ENCODE peak calls at places on chromosomes 4 and X, in four cellular contexts. F is NB4; W is aorta; S is naive thymus-derived CD4-positive, alpha-beta T cell. B is an unnamed sample.

GRCh38 chr4:101693842-101694398 is 96.6 kb upstream of the BANK1 start:
- DNase-seq in F (no peak), W (no peak), S (no peak), B (peak; percentile 52)

GRCh38 chr4:3335385-3335784 is 42.6 kb downstream of the RGS12 start:
- DNase-seq in F (no peak), S (no peak), W (no peak), B (no peak)

GRCh38 chr4:16212138-16212782 is 14.0 kb downstream of the TAPT1 start:
- DNase-seq in F (no peak), S (no peak), W (no peak), B (no peak)

GRCh38 chr4:40245794-40246546 is 49.1 kb downstream of the RHOH start:
- DNase-seq in F (no peak), S (no peak), W (no peak), B (no peak)

GRCh38 chr4:48033825-48034413 is 17.3 kb downstream of the NIPAL1 start:
- DNase-seq in S (peak; percentile 32), W (no peak), F (peak; percentile 54), B (peak; percentile 55)

GRCh38 chrX:99572711-99573110 is 837.4 kb downstream of the PCDH19 start:
- DNase-seq in F (no peak), S (no peak), W (no peak), B (no peak)

GRCh38 chr4:41611124-41611838 is 73.3 kb downstream of the LIMCH1 start:
- DNase-seq in S (no peak), W (no peak), F (no peak), B (no peak)

GRCh38 chrX:137352101-137352660 is 213.7 kb upstream of the ZIC3 start:
- DNase-seq in W (no peak), F (peak; percentile 1), S (no peak), B (no peak)

GRCh38 chr4:146520894-146521542 is 722 bp downstream of the SLC10A7 start:
- DNase-seq in F (peak; percentile 65), W (no peak), S (peak; percentile 39), B (peak; percentile 16)

GRCh38 chr4:101707596-101707995 is 82.9 kb upstream of the BANK1 start:
- DNase-seq in W (no peak), F (no peak), S (no peak), B (no peak)

GRCh38 chr4:168637872-168638756 is 141.3 kb downstream of the PALLD start:
- DNase-seq in F (no peak), S (no peak), W (no peak), B (no peak)

GRCh38 chr4:56388311-56388710 is 1.0 kb upstream of the AASDH start:
- DNase-seq in S (no peak), W (no peak), F (peak; percentile 40), B (no peak)

GRCh38 chr4:56387023-56388001 is at the start of gene AASDH:
- DNase-seq in F (peak; percentile 97), W (peak; percentile 97), S (peak; percentile 94), B (peak; percentile 96)

GRCh38 chr4:56389558-56389957 is 2.3 kb upstream of the AASDH start:
- DNase-seq in W (no peak), F (no peak), S (no peak), B (no peak)

GRCh38 chr4:56391270-56391669 is 4.0 kb upstream of the AASDH start:
- DNase-seq in W (no peak), S (no peak), F (no peak), B (no peak)

DNA sequence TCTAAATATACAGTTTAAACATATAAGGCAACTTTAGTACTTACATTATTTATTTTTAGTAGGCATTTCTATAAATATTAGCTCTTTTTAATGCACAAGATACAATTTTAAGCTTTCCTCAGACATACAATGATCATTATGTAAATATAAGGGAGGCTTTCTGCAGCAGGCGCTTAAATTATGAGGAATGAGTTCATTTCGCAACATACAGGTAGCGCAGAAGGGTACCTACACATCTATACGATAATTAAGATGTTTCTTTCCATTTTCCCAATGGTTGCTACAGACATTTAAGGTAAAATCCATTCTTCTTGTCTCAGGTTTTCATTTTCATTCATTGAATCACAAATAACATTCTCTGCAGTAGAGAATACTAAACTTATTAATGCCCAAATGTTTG is 1.2 kb downstream of the AASDH start:
- DNase-seq in F (no peak), S (no peak), W (no peak), B (no peak)
- H3K4me3 ChIP-seq in F (peak overlapping the region; percentile 65), S (peak overlapping the region; percentile 36), W (no peak overlapping the region), B (peak overlapping the region; percentile 42)

DNA sequence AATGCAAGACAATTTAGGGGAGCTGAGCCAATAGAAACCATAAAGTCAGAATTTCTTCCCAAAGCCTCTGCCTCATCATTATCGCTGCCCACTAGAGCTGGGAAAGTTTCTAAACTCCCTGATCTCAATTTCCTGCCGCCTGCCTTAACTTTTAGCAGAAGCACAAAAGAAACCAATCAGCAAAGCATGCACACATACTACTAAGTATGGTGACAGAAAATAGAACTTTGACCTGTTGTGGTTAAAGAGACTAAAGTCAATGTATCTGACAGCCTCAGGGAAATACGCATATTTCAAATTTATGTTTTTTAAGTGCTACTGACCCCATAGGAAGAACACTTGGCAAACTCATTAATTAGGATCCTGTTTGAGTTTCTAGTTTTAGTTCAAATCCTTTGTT is 10.1 kb downstream of the STK26 start:
- DNase-seq in W (no peak), F (no peak), S (no peak), B (no peak)
- H3K4me3 ChIP-seq in W (no peak overlapping the region), F (no peak overlapping the region), S (no peak overlapping the region), B (peak overlapping the region; percentile 12)

GRCh38 chr4:144968606-144969005 is 129.4 kb downstream of the ANAPC10 start:
- DNase-seq in W (no peak), F (no peak), S (no peak), B (no peak)

GRCh38 chr4:144969793-144970192 is 128.2 kb downstream of the ANAPC10 start:
- DNase-seq in W (no peak), F (no peak), S (no peak), B (no peak)

GRCh38 chr4:144975718-144976117 is 122.3 kb downstream of the ANAPC10 start:
- DNase-seq in W (no peak), S (no peak), F (no peak), B (no peak)

GRCh38 chr4:144967161-144967560 is 130.8 kb downstream of the ANAPC10 start:
- DNase-seq in F (no peak), S (no peak), W (no peak), B (peak; percentile 26)

DNA sequence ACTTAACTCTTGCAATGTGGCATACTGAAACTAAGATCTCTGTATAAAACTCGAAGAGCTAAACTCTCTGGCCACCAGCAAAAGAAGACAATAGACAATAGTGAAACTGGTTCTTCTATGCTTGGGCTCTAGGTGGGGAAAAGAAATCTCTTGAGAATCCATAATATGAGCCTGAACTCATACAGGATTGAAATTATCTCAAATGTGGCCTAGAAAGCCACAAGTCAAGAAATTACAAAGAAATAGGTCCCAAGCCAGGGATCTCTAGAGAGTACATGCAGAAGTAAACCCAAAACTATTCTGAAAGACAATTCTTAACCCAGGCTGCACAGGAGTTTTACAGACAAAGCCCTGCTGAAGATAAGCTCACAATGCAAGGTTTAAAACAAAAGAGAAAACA is 127.4 kb downstream of the ANAPC10 start:
- DNase-seq in F (no peak), S (no peak), W (no peak), B (peak; percentile 35)
- H3K4me3 ChIP-seq in F (no peak overlapping the region), S (no peak overlapping the region), W (no peak overlapping the region), B (peak overlapping the region; percentile 14)

GRCh38 chr4:1291091-1291490 is 1.4 kb downstream of the MAEA start:
- DNase-seq in W (no peak), S (no peak), F (no peak), B (no peak)
- H3K4me3 ChIP-seq in W (peak overlapping the region; percentile 79), S (peak overlapping the region; percentile 96), F (peak overlapping the region; percentile 80), B (peak overlapping the region; percentile 95)

GRCh38 chrX:10017866-10018265 is 50.7 kb downstream of the CLDN34 start:
- DNase-seq in F (peak; percentile 77), S (no peak), W (no peak), B (no peak)
- H3K4me3 ChIP-seq in F (no peak overlapping the region), S (no peak overlapping the region), W (no peak overlapping the region), B (no peak overlapping the region)

GRCh38 chrX:136201601-136202000 is 49.6 kb downstream of the MAP7D3 start:
- DNase-seq in W (no peak), F (no peak), S (no peak), B (no peak)
- H3K4me3 ChIP-seq in W (peak overlapping the region; percentile 11), F (no peak overlapping the region), S (no peak overlapping the region), B (no peak overlapping the region)

GRCh38 chr4:89509708-89510269 is 202.2 kb upstream of the GPRIN3 start:
- DNase-seq in W (no peak), F (no peak), S (no peak), B (peak; percentile 57)
- H3K4me3 ChIP-seq in W (no peak overlapping the region), F (no peak overlapping the region), S (no peak overlapping the region), B (no peak overlapping the region)

GRCh38 chr4:151202851-151203455 is 74.0 kb upstream of the PRSS48 start:
- DNase-seq in S (no peak), F (no peak), W (no peak), B (no peak)
- H3K4me3 ChIP-seq in S (no peak overlapping the region), F (no peak overlapping the region), W (no peak overlapping the region), B (no peak overlapping the region)

GRCh38 chrX:33726281-33727160 is 405.6 kb downstream of the FAM47A start:
- DNase-seq in F (no peak), S (no peak), W (peak; percentile 77), B (no peak)
- H3K4me3 ChIP-seq in F (no peak overlapping the region), S (no peak overlapping the region), W (peak overlapping the region; percentile 44), B (no peak overlapping the region)

GRCh38 chr4:86508436-86508835 is 85.7 kb upstream of the PTPN13 start:
- DNase-seq in S (no peak), W (no peak), F (no peak), B (no peak)
- H3K4me3 ChIP-seq in S (no peak overlapping the region), W (no peak overlapping the region), F (no peak overlapping the region), B (no peak overlapping the region)

B was measured in GM06990.